ENCODE peak calls at places on chromosomes 6 and 20, in six cellular contexts. Q is IMR-90, N is mesendoderm, U is H9, T is mesenchymal stem cell, I is H1. A is an unnamed sample. For H3K4me1, the result is how much of the 10 kb centered on the place peaks cover.

GRCh38 chr6:34093854-34094430 is 51.9 kb downstream of the GRM4 start:
- DNase-seq in Q (no peak), N (no peak), U (no peak), T (no peak), I (no peak), A (no peak)

GRCh38 chr6:41428995-41429417 is 93.6 kb downstream of the NCR2 start:
- DNase-seq in Q (peak), N (peak), U (no peak), T (peak), I (no peak), A (no peak)

GRCh38 chr20:48638546-48638945 is 189.3 kb downstream of the PREX1 start:
- DNase-seq in Q (peak), N (no peak), U (no peak), T (peak), I (no peak), A (no peak)

GRCh38 chr6:7545509-7546369 is 4.3 kb downstream of the DSP start:
- DNase-seq in Q (peak), N (peak), U (no peak), T (peak), I (no peak), A (no peak)

GRCh38 chr6:132814716-132815570 is 574 bp downstream of the RPS12 start:
- DNase-seq in Q (no peak), N (peak), U (no peak), T (no peak), I (no peak), A (no peak)

GRCh38 chr6:22392711-22393110 is 95.9 kb upstream of the PRL start:
- DNase-seq in Q (peak), N (no peak), U (no peak), T (no peak), I (no peak), A (no peak)

GRCh38 chr20:5608448-5609161 is 141.6 kb upstream of the SHLD1 start:
- DNase-seq in Q (peak), N (no peak), U (no peak), T (peak), I (no peak), A (no peak)

GRCh38 chr6:140669321-140669720 is 1294.9 kb upstream of the CITED2 start:
- DNase-seq in Q (peak), N (no peak), U (no peak), T (no peak), I (no peak), A (no peak)

GRCh38 chr20:38673731-38674177 is 50.5 kb upstream of the SLC32A1 start:
- DNase-seq in Q (no peak), N (peak), U (peak), T (peak), I (no peak), A (no peak)

GRCh38 chr6:105608711-105609374 is 206.0 kb upstream of the PREP start:
- DNase-seq in Q (peak), N (peak), U (no peak), T (peak), I (no peak), A (no peak)

GRCh38 chr6:71373943-71374342 is 85.3 kb downstream of the OGFRL1 start:
- DNase-seq in Q (no peak), N (no peak), U (no peak), T (no peak), I (no peak), A (no peak)

DNA sequence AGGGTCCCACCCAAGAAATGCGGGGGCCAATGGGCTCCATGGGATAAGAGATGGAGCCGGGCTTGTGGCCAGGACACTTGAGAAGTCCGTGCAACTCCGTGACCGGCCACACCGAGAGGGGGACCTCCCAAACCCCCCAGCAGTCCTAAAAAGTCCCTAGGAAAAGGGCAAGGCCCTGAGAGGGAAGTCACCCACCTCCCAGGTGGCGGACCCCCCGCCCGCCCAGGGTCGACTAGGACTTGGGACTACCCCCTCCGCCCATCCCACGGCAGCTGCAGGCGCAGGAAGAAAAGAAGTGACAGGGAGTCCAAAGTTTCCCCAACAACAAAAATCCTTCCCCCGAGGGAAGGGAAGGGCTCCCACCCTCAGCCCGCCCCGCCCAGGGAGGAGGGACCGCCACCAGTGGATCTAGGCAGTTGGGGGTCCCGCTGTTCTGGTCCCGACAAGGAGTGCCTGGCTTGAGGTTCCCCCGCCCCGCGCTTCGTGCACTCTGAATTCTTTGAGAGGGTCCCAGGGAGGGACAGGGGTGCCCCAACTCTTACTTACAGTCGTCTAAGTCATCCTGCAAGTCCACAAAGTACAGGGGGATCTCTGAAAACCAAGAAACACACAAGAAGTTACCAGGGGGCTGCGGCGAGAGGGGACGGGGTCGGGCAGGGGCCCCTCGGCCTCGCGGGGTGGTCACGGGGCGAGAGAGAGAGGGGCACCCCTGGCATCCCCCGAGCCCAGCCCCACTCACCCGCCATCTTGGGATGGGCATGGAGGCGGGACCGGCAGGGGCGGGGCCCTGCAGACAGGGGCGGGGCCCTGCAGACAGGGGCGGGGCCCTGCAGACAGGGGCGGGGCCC is 611 bp upstream of the RAB22A start:
- DNase-seq in Q (peak), N (peak), U (peak), T (peak), I (no peak), A (peak)
- H3K4me1 ChIP-seq in Q (under half), N (under half), U (under half), T (under half), I (under half), A (under half)

GRCh38 chr6:29941916-29942274 is 437 bp upstream of the HLA-A start:
- DNase-seq in Q (no peak), N (no peak), U (no peak), T (no peak), I (no peak), A (no peak)
- H2BK15ac ChIP-seq in Q (peak), N (no peak), U (no peak), T (no peak), I (no peak), A (no peak)

GRCh38 chr20:57500235-57500634 is 24.7 kb downstream of the CTCFL start:
- DNase-seq in Q (no peak), N (no peak), U (no peak), T (no peak), I (no peak), A (no peak)

GRCh38 chr20:57500941-57501340 is 24.0 kb downstream of the CTCFL start:
- DNase-seq in Q (no peak), N (no peak), U (no peak), T (no peak), I (no peak), A (no peak)

GRCh38 chr20:57503035-57503658 is 21.8 kb downstream of the CTCFL start:
- DNase-seq in Q (no peak), N (no peak), U (no peak), T (no peak), I (no peak), A (no peak)

GRCh38 chr20:57502331-57502700 is 22.6 kb downstream of the CTCFL start:
- DNase-seq in Q (no peak), N (no peak), U (no peak), T (no peak), I (no peak), A (no peak)

DNA sequence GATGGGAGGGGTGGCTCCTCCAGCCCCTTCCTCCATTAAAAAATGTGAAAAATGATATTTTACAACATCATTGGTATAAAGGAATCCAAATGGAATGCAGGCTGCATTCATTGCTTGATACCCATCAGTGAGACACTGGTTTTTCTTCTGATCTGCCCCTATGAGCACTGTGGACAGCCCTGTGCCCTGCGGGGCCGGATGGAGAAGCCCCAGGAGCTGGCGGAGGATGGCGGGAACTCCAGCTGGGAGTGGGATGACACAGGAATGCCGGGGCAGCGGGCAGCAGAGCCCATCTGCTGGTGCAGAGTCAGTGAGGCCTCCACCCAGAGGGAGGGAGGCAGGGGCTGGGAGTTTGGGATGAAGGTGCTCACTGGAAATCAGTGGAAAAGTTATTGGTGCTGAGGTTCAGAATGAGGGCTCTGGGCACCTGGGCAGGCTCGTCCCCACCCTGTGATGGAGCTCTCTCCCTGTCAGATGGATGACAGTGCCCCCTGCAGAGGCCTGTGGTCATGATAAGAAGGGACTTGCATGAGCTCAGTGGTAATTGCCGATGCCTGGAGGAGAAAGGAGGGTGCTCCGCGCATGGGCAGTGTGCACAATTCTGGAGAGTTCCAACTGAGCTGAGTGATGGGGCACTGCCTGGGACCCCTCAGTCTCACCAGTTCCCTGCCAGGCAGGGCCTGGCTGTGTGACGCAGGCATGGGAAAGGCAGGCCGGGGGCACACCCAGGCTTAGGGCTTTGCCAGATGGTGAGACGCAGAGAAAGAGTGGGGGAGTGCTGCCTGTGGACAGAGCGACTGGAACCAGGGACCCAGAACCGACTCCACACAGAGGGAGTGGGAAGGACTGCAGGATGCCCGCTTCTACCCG is 23.2 kb downstream of the CTCFL start:
- DNase-seq in Q (no peak), N (peak), U (peak), T (no peak), I (no peak), A (no peak)
- H3K9ac ChIP-seq in Q (no peak), N (no peak), U (no peak), T (no peak), I (no peak), A (no peak)

GRCh38 chr6:116387374-116387773 is 16.6 kb downstream of the DSE start:
- DNase-seq in Q (peak), N (no peak), U (no peak), T (peak), I (no peak), A (no peak)
- H3K4me1 ChIP-seq in Q (under half), N (under half), U (under half), T (under half), I (under half), A (under half)

GRCh38 chr6:5640614-5641013 is 366.1 kb downstream of the NRN1 start:
- DNase-seq in Q (no peak), N (no peak), U (no peak), T (no peak), I (no peak), A (no peak)
- H2BK15ac ChIP-seq in Q (no peak), N (no peak), U (no peak), T (no peak), I (no peak), A (no peak)

DNA sequence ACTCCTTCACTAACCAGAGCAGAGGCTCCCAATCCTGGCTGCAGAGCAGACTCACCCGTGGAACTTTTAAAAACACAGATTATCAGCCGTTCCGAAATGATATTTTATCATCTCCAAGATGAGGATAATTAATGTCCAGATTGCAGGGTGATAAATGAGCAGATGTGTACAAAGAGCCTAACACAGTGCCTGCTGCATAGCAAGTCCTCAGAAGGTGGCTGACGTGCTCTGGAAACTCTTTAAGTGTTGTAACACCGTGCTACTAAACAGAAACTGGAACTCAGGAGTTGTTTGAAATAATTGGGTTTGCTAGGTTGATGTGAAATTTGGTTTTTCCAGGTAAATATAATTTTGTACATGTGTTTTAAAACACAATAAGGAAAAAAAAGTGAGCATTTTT is 118.0 kb downstream of the ARMC2 start:
- DNase-seq in Q (no peak), N (no peak), U (no peak), T (no peak), I (no peak), A (no peak)
- H3K9ac ChIP-seq in Q (no peak), N (no peak), U (no peak), T (no peak), I (no peak), A (no peak)

GRCh38 chr6:154738561-154738961 is 5.3 kb downstream of the SCAF8 start:
- DNase-seq in Q (peak), N (peak), U (no peak), T (no peak), I (no peak), A (peak)

GRCh38 chr6:154737424-154737823 is 4.2 kb downstream of the SCAF8 start:
- DNase-seq in Q (no peak), N (no peak), U (no peak), T (no peak), I (no peak), A (no peak)

GRCh38 chr6:154736613-154737259 is 3.5 kb downstream of the SCAF8 start:
- DNase-seq in Q (no peak), N (no peak), U (no peak), T (no peak), I (no peak), A (no peak)

GRCh38 chr6:154745243-154745642 is 12.0 kb downstream of the SCAF8 start:
- DNase-seq in Q (no peak), N (no peak), U (no peak), T (no peak), I (no peak), A (no peak)

GRCh38 chr6:154740658-154741057 is 7.4 kb downstream of the SCAF8 start:
- DNase-seq in Q (no peak), N (no peak), U (no peak), T (no peak), I (no peak), A (no peak)
- H3K4me1 ChIP-seq in Q (under half), N (under half), U (under half), T (under half), I (under half), A (under half)

DNA sequence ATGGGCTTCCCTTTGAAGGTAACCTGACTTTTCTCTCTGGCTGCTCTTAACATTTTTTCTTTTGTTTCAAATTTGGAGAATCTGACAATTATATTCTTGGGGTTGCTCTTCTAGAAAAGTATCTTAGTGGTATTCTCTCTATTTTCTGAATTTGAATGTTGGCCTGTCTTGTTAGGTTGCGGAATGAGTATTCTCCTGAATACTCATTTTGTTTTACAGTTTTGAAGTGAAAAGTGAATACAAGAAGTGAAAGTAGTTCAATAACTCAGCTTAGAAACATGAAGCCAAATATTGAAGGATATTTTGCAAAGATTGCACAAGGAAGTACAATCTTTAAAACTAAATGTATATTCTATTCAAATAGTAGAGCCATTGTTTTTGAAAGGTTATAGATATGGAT is 120.2 kb upstream of the MAP3K4 start:
- DNase-seq in Q (no peak), N (no peak), U (no peak), T (no peak), I (no peak), A (no peak)
- H2BK15ac ChIP-seq in Q (no peak), N (no peak), U (no peak), T (no peak), I (no peak), A (no peak)